ENCODE peak calls at places on chromosomes 16 and 17, in nine cellular contexts. P is Karpas-422, X is cardiac muscle cell, U is K562, I is endothelial cell of umbilical vein, N is heart right ventricle, A is heart left ventricle, T is BE2C, S is GM23248. W is an unnamed sample. For H3K9me3, the result is how much of the 10 kb centered on the place peaks cover.

GRCh38 chr17:18977021-18977420 is 25.1 kb downstream of the SLC5A10 start:
- DNase-seq in X (no peak), T (no peak), P (no peak), N (no peak), U (no peak), A (no peak), I (no peak), S (no peak), W (no peak)

GRCh38 chr16:52113812-52114211 is 433.1 kb downstream of the TOX3 start:
- DNase-seq in X (no peak), A (no peak), T (no peak), N (no peak), P (no peak), I (no peak), U (no peak), S (no peak), W (no peak)

GRCh38 chr16:73735018-73735417 is 561.6 kb upstream of the PSMD7 start:
- DNase-seq in X (peak), T (no peak), A (no peak), I (no peak), N (no peak), P (no peak), U (no peak), S (peak), W (no peak)

GRCh38 chr16:30113031-30113710 is at the start of gene GDPD3:
- DNase-seq in U (peak), A (peak), S (peak), X (no peak), P (no peak), N (no peak), I (no peak), T (peak), W (no peak)

GRCh38 chr17:80879723-80880649 is 111.7 kb upstream of the CHMP6 start:
- DNase-seq in N (no peak), S (no peak), T (peak), A (peak), X (no peak), U (no peak), P (no peak), I (no peak), W (no peak)

GRCh38 chr17:31093866-31094599 is 744 bp upstream of the NF1 start:
- DNase-seq in I (peak), N (no peak), A (no peak), P (no peak), X (no peak), U (no peak), S (no peak), T (no peak), W (no peak)

GRCh38 chr16:86519649-86520316 is 9.5 kb downstream of the FOXF1 start:
- DNase-seq in I (peak), S (peak), T (peak), P (peak), N (peak), A (peak), X (peak), U (peak), W (peak)

GRCh38 chr17:19933633-19934032 is 44.0 kb downstream of the AKAP10 start:
- DNase-seq in S (no peak), U (no peak), A (no peak), X (no peak), T (no peak), P (no peak), N (no peak), I (no peak), W (no peak)

GRCh38 chr17:59791603-59792457 is 84.4 kb downstream of the VMP1 start:
- DNase-seq in T (no peak), S (peak), N (no peak), A (no peak), I (peak), X (peak), P (no peak), U (no peak), W (no peak)

GRCh38 chr17:2034806-2035548 is 5.0 kb downstream of the DPH1 start:
- DNase-seq in N (no peak), I (no peak), A (no peak), S (peak), T (no peak), P (peak), X (peak), U (no peak), W (no peak)

GRCh38 chr17:57868775-57869598 is 19.1 kb upstream of the MRPS23 start:
- DNase-seq in T (no peak), U (no peak), X (no peak), A (no peak), N (no peak), I (no peak), S (no peak), P (no peak), W (no peak)

GRCh38 chr16:55368205-55368604 is 44.2 kb downstream of the IRX6 start:
- DNase-seq in T (no peak), X (no peak), U (no peak), S (peak), P (no peak), I (no peak), N (no peak), A (no peak), W (no peak)

GRCh38 chr17:57666198-57666870 is 78.8 kb downstream of the CCDC182 start:
- DNase-seq in S (no peak), N (peak), A (no peak), P (no peak), U (no peak), X (no peak), T (no peak), I (no peak), W (no peak)

GRCh38 chr17:81256616-81257015 is 17.5 kb downstream of the NDUFAF8 start:
- DNase-seq in S (peak), U (no peak), N (no peak), P (no peak), T (no peak), A (no peak), X (no peak), I (no peak), W (no peak)

GRCh38 chr17:70609566-70609965 is 440.2 kb downstream of the KCNJ2 start:
- DNase-seq in U (no peak), N (no peak), A (no peak), T (no peak), S (no peak), I (no peak), X (no peak), P (no peak), W (no peak)

GRCh38 chr16:71974068-71974818 is 26.0 kb downstream of the PKD1L3 start:
- DNase-seq in P (no peak), N (no peak), S (no peak), I (no peak), X (no peak), A (no peak), U (peak), T (no peak), W (no peak)

GRCh38 chr17:74210191-74211140 is 2.9 kb upstream of the TTYH2 start:
- DNase-seq in U (peak), P (peak), X (peak), I (peak), A (peak), N (peak), T (peak), S (peak), W (peak)

GRCh38 chr17:17076066-17076465 is 33.8 kb downstream of the MPRIP start:
- DNase-seq in N (no peak), I (no peak), U (no peak), X (no peak), P (no peak), A (no peak), T (no peak), S (no peak), W (no peak)

GRCh38 chr17:5485270-5486205 is at the start of gene DERL2:
- DNase-seq in T (no peak), N (no peak), I (no peak), X (peak), A (no peak), U (peak), S (peak), P (no peak), W (no peak)

GRCh38 chr17:42247734-42248133 is 28.5 kb downstream of the STAT5B start:
- DNase-seq in T (peak), S (peak), N (no peak), A (no peak), P (no peak), U (no peak), I (no peak), X (peak), W (no peak)

GRCh38 chr17:74042744-74043486 is 160.6 kb upstream of the RPL38 start:
- DNase-seq in T (no peak), X (peak), S (peak), A (peak), I (no peak), U (peak), N (no peak), P (no peak), W (no peak)

GRCh38 chr17:57440522-57441269 is 184.4 kb downstream of the MSI2 start:
- DNase-seq in P (peak), S (peak), I (peak), U (peak), T (peak), N (peak), X (peak), A (peak), W (no peak)

GRCh38 chr16:22161999-22162657 is at the start of gene SDR42E2:
- DNase-seq in N (no peak), S (no peak), I (no peak), U (peak), X (no peak), P (no peak), A (no peak), T (peak), W (peak)

GRCh38 chr17:52159810-52160578 is 1.5 kb upstream of the CA10 start:
- DNase-seq in X (no peak), A (no peak), I (no peak), T (peak), S (no peak), U (no peak), P (no peak), N (no peak), W (no peak)

GRCh38 chr16:66382171-66382965 is 15.9 kb downstream of the CDH5 start:
- DNase-seq in X (peak), N (peak), U (no peak), T (no peak), S (peak), A (peak), P (no peak), I (peak), W (no peak)

GRCh38 chr17:49015924-49016774 is 19.0 kb downstream of the IGF2BP1 start:
- DNase-seq in A (no peak), S (peak), P (no peak), U (no peak), N (no peak), I (peak), X (peak), T (no peak), W (no peak)

GRCh38 chr17:44607836-44608690 is 48.2 kb upstream of the MEIOC start:
- DNase-seq in X (peak), S (peak), A (no peak), I (peak), P (no peak), T (peak), N (peak), U (no peak), W (no peak)

GRCh38 chr17:5509482-5509881 is 23.1 kb downstream of the MIS12 start:
- DNase-seq in S (peak), X (peak), I (no peak), P (no peak), N (no peak), U (no peak), T (no peak), A (no peak), W (no peak)

GRCh38 chr17:35493040-35493439 is 44.4 kb downstream of the SLFN12L start:
- DNase-seq in I (no peak), A (no peak), T (no peak), P (no peak), N (no peak), S (no peak), X (no peak), U (no peak), W (no peak)

GRCh38 chr17:35491417-35491816 is 42.9 kb upstream of the SLFN13 start:
- DNase-seq in U (no peak), X (no peak), S (no peak), A (no peak), N (no peak), P (no peak), I (no peak), T (no peak), W (no peak)

GRCh38 chr17:35489944-35490343 is 41.4 kb upstream of the SLFN13 start:
- DNase-seq in A (no peak), N (no peak), T (no peak), P (no peak), I (no peak), S (no peak), U (no peak), X (no peak), W (no peak)

GRCh38 chr17:35486920-35487727 is 38.6 kb upstream of the SLFN13 start:
- DNase-seq in A (peak), P (no peak), U (peak), T (no peak), I (peak), S (peak), X (peak), N (peak), W (peak)
- H3K9me3 ChIP-seq in A (under half), P (under half), U (under half), T (under half), I (under half), S (under half), X (under half), N (under half), W (under half)

DNA sequence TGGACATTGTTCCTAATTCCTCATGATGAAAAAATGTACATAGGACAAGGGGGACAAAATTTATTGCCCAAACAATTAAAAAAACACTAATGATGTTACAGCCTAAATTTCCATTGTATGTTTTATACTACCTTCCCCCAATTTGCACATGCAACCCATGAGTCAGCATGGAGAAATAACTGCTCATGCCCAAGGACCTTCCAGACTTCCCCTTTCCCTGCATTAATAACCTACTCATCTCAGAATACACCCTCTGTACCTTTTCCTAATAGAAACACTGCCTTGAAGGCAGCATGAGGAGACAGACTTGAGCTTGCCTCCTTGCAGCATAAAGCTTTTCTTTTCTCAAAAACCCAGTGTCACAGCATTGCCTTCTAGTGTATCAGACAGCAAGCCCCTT is 2402.8 kb downstream of the TP53TG3F start:
- DNase-seq in X (no peak), N (no peak), U (no peak), S (no peak), T (no peak), I (no peak), P (no peak), A (no peak), W (no peak)
- H3K9me3 ChIP-seq in X (under half), N (under half), U (under half), S (under half), T (under half), I (under half), P (under half), A (under half), W (under half)

DNA sequence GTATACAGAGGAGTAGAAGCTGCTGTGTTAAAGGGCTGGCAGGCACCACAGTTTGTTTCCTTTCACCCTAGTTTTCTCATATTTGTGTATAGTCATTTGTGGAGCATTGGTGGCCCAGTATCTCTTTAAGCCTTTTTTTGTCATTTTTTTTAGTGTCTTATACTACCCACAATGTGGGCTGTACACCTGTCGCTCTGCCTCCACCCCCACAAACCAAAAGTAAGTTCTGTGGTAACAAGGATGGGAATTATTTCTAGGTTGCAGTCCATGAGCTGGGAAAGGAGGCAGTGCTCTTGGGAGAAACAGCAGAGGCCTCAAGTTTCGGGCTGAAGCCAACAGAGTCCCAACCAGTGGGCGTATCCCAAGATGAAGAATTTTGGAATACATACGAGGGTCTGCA is 6.2 kb downstream of the ZNF75A start:
- DNase-seq in T (no peak), A (no peak), X (no peak), P (no peak), I (no peak), N (no peak), U (no peak), S (no peak), W (no peak)
- H3K9me3 ChIP-seq in T (under half), A (half or more), X (under half), P (under half), I (under half), N (half or more), U (under half), S (under half), W (under half)

GRCh38 chr16:35570946-35571345 is 2111.5 kb downstream of the TP53TG3F start:
- DNase-seq in T (no peak), S (no peak), N (no peak), P (no peak), I (no peak), A (no peak), U (no peak), X (no peak), W (no peak)
- H3K9me3 ChIP-seq in T (under half), S (under half), N (under half), P (under half), I (under half), A (under half), U (under half), X (under half), W (under half)

W was measured in T-helper 17 cell.